ENCODE peak calls at places on chromosomes 1 and 21, in six cellular contexts. G is kidney tubule cell, J is B cell, B is HS-5, F is astrocyte of the spinal cord, P is ELR. E is an unnamed sample.

GRCh38 chr1:24308365-24309015 is 10.7 kb upstream of the GRHL3 start:
- DNase-seq in G (no peak), B (no peak), F (peak; percentile 32), P (peak; percentile 44), J (no peak), E (no peak)

GRCh38 chr1:201095581-201096531 is 16.4 kb downstream of the CACNA1S start:
- DNase-seq in B (no peak), G (peak; percentile 42), J (peak; percentile 19), P (no peak), F (peak; percentile 10), E (no peak)

GRCh38 chr1:84830136-84830535 is 62.9 kb downstream of the LPAR3 start:
- DNase-seq in F (no peak), P (no peak), G (no peak), J (no peak), B (no peak), E (no peak)

GRCh38 chr1:7580923-7581753 is 190.0 kb upstream of the VAMP3 start:
- DNase-seq in F (no peak), J (no peak), G (no peak), B (no peak), P (no peak), E (peak; percentile 54)

GRCh38 chr1:23648576-23648975 is 43.0 kb upstream of the RPL11 start:
- DNase-seq in G (no peak), P (no peak), B (no peak), J (no peak), F (no peak), E (no peak)

GRCh38 chr1:220873087-220873486 is 6.2 kb upstream of the HLX start:
- DNase-seq in B (no peak), P (no peak), G (no peak), F (no peak), J (no peak), E (no peak)

GRCh38 chr1:109388884-109389637 is 8.7 kb downstream of the SORT1 start:
- DNase-seq in J (no peak), G (no peak), P (no peak), F (no peak), B (no peak), E (no peak)

GRCh38 chr1:107228704-107229103 is 87.9 kb downstream of the NTNG1 start:
- DNase-seq in J (no peak), F (peak; percentile 22), P (peak; percentile 28), G (peak; percentile 78), B (peak; percentile 73), E (no peak)

GRCh38 chr1:21508580-21509350 is 458 bp upstream of the ALPL start:
- DNase-seq in F (no peak), G (peak; percentile 41), P (peak; percentile 66), J (peak; percentile 87), B (no peak), E (peak; percentile 93)

GRCh38 chr1:41359211-41360073 is 1.8 kb upstream of the FOXO6 start:
- DNase-seq in F (peak; percentile 46), G (peak; percentile 45), J (no peak), P (no peak), B (no peak), E (peak; percentile 59)

GRCh38 chr1:10979483-10979920 is 33.0 kb upstream of the TARDBP start:
- DNase-seq in B (no peak), P (no peak), G (peak; percentile 17), F (no peak), J (no peak), E (no peak)

GRCh38 chr1:228513244-228513900 is 26.2 kb downstream of the RNF187 start:
- DNase-seq in B (no peak), G (no peak), P (no peak), J (no peak), F (no peak), E (no peak)

GRCh38 chr21:41507521-41508414 is at the start of gene TMPRSS2:
- DNase-seq in G (peak; percentile 74), B (no peak), F (no peak), P (no peak), J (no peak), E (peak; percentile 93)

GRCh38 chr1:7919880-7920279 is 20.8 kb downstream of the TNFRSF9 start:
- DNase-seq in P (no peak), J (no peak), G (no peak), F (no peak), B (no peak), E (no peak)

GRCh38 chr1:77347646-77348045 is 65.8 kb downstream of the AK5 start:
- DNase-seq in F (peak; percentile 76), B (peak; percentile 89), J (no peak), G (peak; percentile 89), P (peak; percentile 97), E (no peak)

GRCh38 chr21:26597023-26597422 is 23.9 kb upstream of the CYYR1 start:
- DNase-seq in B (no peak), P (peak; percentile 27), G (no peak), J (no peak), F (no peak), E (no peak)

GRCh38 chr1:215241451-215241850 is 158.9 kb downstream of the KCNK2 start:
- DNase-seq in B (no peak), J (no peak), G (no peak), P (no peak), F (no peak), E (no peak)

GRCh38 chr1:202081992-202082391 is 40.7 kb upstream of the GPR37L1 start:
- DNase-seq in B (no peak), F (no peak), G (no peak), P (no peak), J (no peak), E (no peak)

GRCh38 chr1:54384921-54385726 is 21.1 kb downstream of the SSBP3 start:
- DNase-seq in P (no peak), F (no peak), B (no peak), J (no peak), G (peak; percentile 18), E (no peak)

GRCh38 chr1:19029191-19030085 is 73.0 kb upstream of the IFFO2 start:
- DNase-seq in F (no peak), G (no peak), B (no peak), P (no peak), J (no peak), E (no peak)

GRCh38 chr1:203512830-203513578 is 19.1 kb downstream of the OPTC start:
- DNase-seq in F (peak; percentile 93), P (peak; percentile 98), B (peak; percentile 85), J (no peak), G (peak; percentile 98), E (no peak)

GRCh38 chr1:114235956-114236355 is 82.3 kb upstream of the SYT6 start:
- DNase-seq in G (no peak), J (no peak), P (no peak), F (no peak), B (no peak), E (no peak)

GRCh38 chr1:22137006-22137720 is 5.7 kb downstream of the WNT4 start:
- DNase-seq in G (no peak), F (peak; percentile 39), B (no peak), P (no peak), J (no peak), E (no peak)

GRCh38 chr1:203084588-203085527 is 954 bp downstream of the MYOG start:
- DNase-seq in B (no peak), J (no peak), P (no peak), G (peak; percentile 9), F (no peak), E (no peak)

GRCh38 chr1:173856903-173857302 is 10.9 kb downstream of the GAS5 start:
- DNase-seq in G (no peak), F (no peak), J (no peak), P (no peak), B (no peak), E (no peak)

E was measured in upper lobe of right lung.